ENCODE peak calls at places on chromosomes 2 and 18, in four cellular contexts. One of them, this sample, is unnamed.

GRCh38 chr18:28588884-28589549 is 412.1 kb upstream of the CDH2 start:
- DNase-seq in ovary: no peak
- DNase-seq in HS-5: no peak
- DNase-seq in nephron progenitor cell: no peak
- DNase-seq in this sample: no peak

GRCh38 chr2:147033046-147033445 is 811.8 kb upstream of the ACVR2A start:
- DNase-seq in ovary: no peak
- DNase-seq in HS-5: no peak
- DNase-seq in nephron progenitor cell: no peak
- DNase-seq in this sample: no peak

GRCh38 chr2:217370391-217370790 is 510.5 kb upstream of the TNP1 start:
- DNase-seq in ovary: no peak
- DNase-seq in HS-5: peak
- DNase-seq in nephron progenitor cell: no peak
- DNase-seq in this sample: no peak

GRCh38 chr2:202377308-202377736 is 1.2 kb downstream of the BMPR2 start:
- DNase-seq in ovary: peak
- DNase-seq in HS-5: no peak
- DNase-seq in nephron progenitor cell: peak
- DNase-seq in this sample: peak

GRCh38 chr2:109188924-109189323 is 59.9 kb downstream of the SH3RF3 start:
- DNase-seq in ovary: no peak
- DNase-seq in HS-5: no peak
- DNase-seq in nephron progenitor cell: no peak
- DNase-seq in this sample: no peak

GRCh38 chr2:39530423-39530866 is 93.4 kb upstream of the MAP4K3 start:
- DNase-seq in ovary: no peak
- DNase-seq in HS-5: peak
- DNase-seq in nephron progenitor cell: no peak
- DNase-seq in this sample: no peak

GRCh38 chr2:26757873-26758789 is 6.0 kb upstream of the SLC35F6 start:
- DNase-seq in ovary: peak
- DNase-seq in HS-5: peak
- DNase-seq in nephron progenitor cell: no peak
- DNase-seq in this sample: no peak

GRCh38 chr18:63155169-63155852 is 164.3 kb downstream of the BCL2 start:
- DNase-seq in ovary: no peak
- DNase-seq in HS-5: no peak
- DNase-seq in nephron progenitor cell: peak
- DNase-seq in this sample: no peak

GRCh38 chr2:160916300-160916699 is 243.9 kb upstream of the TANK start:
- DNase-seq in ovary: no peak
- DNase-seq in HS-5: no peak
- DNase-seq in nephron progenitor cell: no peak
- DNase-seq in this sample: no peak

GRCh38 chr18:36130883-36131653 is 1.4 kb downstream of the ELP2 start:
- DNase-seq in ovary: no peak
- DNase-seq in HS-5: no peak
- DNase-seq in nephron progenitor cell: no peak
- DNase-seq in this sample: no peak

GRCh38 chr2:119414894-119415293 is 16.8 kb upstream of the TMEM37 start:
- DNase-seq in ovary: no peak
- DNase-seq in HS-5: no peak
- DNase-seq in nephron progenitor cell: no peak
- DNase-seq in this sample: no peak

GRCh38 chr2:28972778-28973335 is 8.2 kb upstream of the TOGARAM2 start:
- DNase-seq in ovary: no peak
- DNase-seq in HS-5: no peak
- DNase-seq in nephron progenitor cell: no peak
- DNase-seq in this sample: no peak

GRCh38 chr2:1681323-1682310 is 62.7 kb downstream of the PXDN start:
- DNase-seq in ovary: no peak
- DNase-seq in HS-5: no peak
- DNase-seq in nephron progenitor cell: no peak
- DNase-seq in this sample: no peak

GRCh38 chr18:57210101-57210661 is 63.3 kb downstream of the BOD1L2 start:
- DNase-seq in ovary: peak
- DNase-seq in HS-5: peak
- DNase-seq in nephron progenitor cell: peak
- DNase-seq in this sample: peak

GRCh38 chr2:177029501-177029900 is 183.1 kb upstream of the HNRNPA3 start:
- DNase-seq in ovary: no peak
- DNase-seq in HS-5: no peak
- DNase-seq in nephron progenitor cell: no peak
- DNase-seq in this sample: no peak

GRCh38 chr18:9802175-9802747 is 83.5 kb upstream of the TXNDC2 start:
- DNase-seq in ovary: no peak
- DNase-seq in HS-5: no peak
- DNase-seq in nephron progenitor cell: no peak
- DNase-seq in this sample: no peak

GRCh38 chr2:147623328-147623727 is 221.5 kb upstream of the ACVR2A start:
- DNase-seq in ovary: no peak
- DNase-seq in HS-5: no peak
- DNase-seq in nephron progenitor cell: no peak
- DNase-seq in this sample: no peak

GRCh38 chr18:9876867-9877654 is 8.7 kb upstream of the TXNDC2 start:
- DNase-seq in ovary: peak
- DNase-seq in HS-5: peak
- DNase-seq in nephron progenitor cell: no peak
- DNase-seq in this sample: no peak

GRCh38 chr2:175929850-175930249 is 72.2 kb downstream of the LNPK start:
- DNase-seq in ovary: no peak
- DNase-seq in HS-5: no peak
- DNase-seq in nephron progenitor cell: no peak
- DNase-seq in this sample: no peak

GRCh38 chr2:11387100-11387390 is 42.6 kb upstream of the ROCK2 start:
- DNase-seq in ovary: no peak
- DNase-seq in HS-5: no peak
- DNase-seq in nephron progenitor cell: no peak
- DNase-seq in this sample: no peak

GRCh38 chr2:54306561-54306960 is 50.5 kb upstream of the TSPYL6 start:
- DNase-seq in ovary: no peak
- DNase-seq in HS-5: no peak
- DNase-seq in nephron progenitor cell: no peak
- DNase-seq in this sample: no peak

GRCh38 chr2:27756544-27757498 is 14.7 kb upstream of the MRPL33 start:
- DNase-seq in ovary: no peak
- DNase-seq in HS-5: no peak
- DNase-seq in nephron progenitor cell: no peak
- DNase-seq in this sample: no peak

GRCh38 chr2:73870084-73870483 is 22.7 kb upstream of the ACTG2 start:
- DNase-seq in ovary: peak
- DNase-seq in HS-5: no peak
- DNase-seq in nephron progenitor cell: no peak
- DNase-seq in this sample: no peak

GRCh38 chr2:230164139-230164538 is 55.6 kb downstream of the SP110 start:
- DNase-seq in ovary: no peak
- DNase-seq in HS-5: no peak
- DNase-seq in nephron progenitor cell: no peak
- DNase-seq in this sample: no peak

GRCh38 chr2:219298759-219299371 is 10.3 kb downstream of the PTPRN start:
- DNase-seq in ovary: peak
- DNase-seq in HS-5: no peak
- DNase-seq in nephron progenitor cell: peak
- DNase-seq in this sample: peak

GRCh38 chr2:33522571-33522970 is 46.1 kb downstream of the RASGRP3 start:
- DNase-seq in ovary: no peak
- DNase-seq in HS-5: no peak
- DNase-seq in nephron progenitor cell: no peak
- DNase-seq in this sample: no peak

This sample was measured in caudate nucleus.